ENCODE peak calls at places on chromosomes 13 and 19, in ten cellular contexts. U is uterus, V is brain microvascular endothelial cell, X is fibroblast of lung, G is OCI-LY7, P is caudate nucleus, H is small intestine, J is cardiac muscle cell, M is breast epithelium, F is lower lobe of right lung. S is an unnamed sample.

GRCh38 chr13:110942248-110942981 is 27.5 kb upstream of the ANKRD10 start:
- DNase-seq in U (no peak), V (no peak), X (peak; percentile 38), G (no peak), P (no peak), H (no peak), J (no peak), M (no peak), F (no peak), S (no peak)

GRCh38 chr13:80441968-80442367 is 101.0 kb upstream of the SPRY2 start:
- DNase-seq in U (no peak), V (no peak), X (no peak), G (no peak), P (no peak), H (no peak), J (no peak), M (no peak), F (no peak), S (no peak)

GRCh38 chr13:29774830-29775229 is 75.6 kb downstream of the UBL3 start:
- DNase-seq in U (no peak), V (no peak), X (no peak), G (no peak), P (no peak), H (no peak), J (no peak), M (no peak), F (no peak), S (no peak)

GRCh38 chr19:20503536-20503935 is 62.0 kb downstream of the ZNF737 start:
- DNase-seq in U (peak; percentile 35), V (peak; percentile 0), X (peak; percentile 52), G (no peak), P (no peak), H (no peak), J (no peak), M (no peak), F (no peak), S (no peak)

GRCh38 chr13:72726721-72727416 is 560 bp downstream of the MZT1 start:
- DNase-seq in U (no peak), V (peak; percentile 13), X (peak; percentile 24), G (peak; percentile 70), P (no peak), H (no peak), J (peak; percentile 56), M (no peak), F (peak; percentile 71), S (peak; percentile 32)

GRCh38 chr13:67283602-67284001 is 53.5 kb upstream of the PCDH9 start:
- DNase-seq in U (no peak), V (no peak), X (peak; percentile 65), G (no peak), P (no peak), H (no peak), J (no peak), M (no peak), F (no peak), S (no peak)

GRCh38 chr19:50974702-50975555 is 5.5 kb upstream of the KLK6 start:
- DNase-seq in U (no peak), V (no peak), X (no peak), G (no peak), P (no peak), H (no peak), J (no peak), M (no peak), F (no peak), S (no peak)

GRCh38 chr19:21151460-21151859 is 9.6 kb downstream of the ZNF431 start:
- DNase-seq in U (no peak), V (no peak), X (no peak), G (no peak), P (no peak), H (no peak), J (no peak), M (no peak), F (no peak), S (no peak)

GRCh38 chr19:13689050-13689449 is 75.3 kb upstream of the MRI1 start:
- DNase-seq in U (no peak), V (peak; percentile 10), X (peak; percentile 25), G (peak; percentile 54), P (no peak), H (peak; percentile 31), J (peak; percentile 20), M (no peak), F (no peak), S (peak; percentile 19)

GRCh38 chr19:17686592-17687042 is 1.5 kb downstream of the UNC13A start:
- DNase-seq in U (no peak), V (peak; percentile 42), X (peak; percentile 10), G (no peak), P (peak; percentile 3), H (no peak), J (peak; percentile 5), M (no peak), F (no peak), S (no peak)

GRCh38 chr19:35206379-35206778 is 22.2 kb downstream of the FAM187B start:
- DNase-seq in U (no peak), V (no peak), X (no peak), G (peak; percentile 85), P (no peak), H (peak; percentile 57), J (no peak), M (no peak), F (no peak), S (no peak)

GRCh38 chr13:71977028-71977427 is 110.0 kb upstream of the DACH1 start:
- DNase-seq in U (no peak), V (no peak), X (no peak), G (no peak), P (no peak), H (no peak), J (no peak), M (no peak), F (no peak), S (no peak)

GRCh38 chr19:50897612-50898011 is 13.6 kb downstream of the KLK4 start:
- DNase-seq in U (no peak), V (no peak), X (no peak), G (no peak), P (no peak), H (no peak), J (no peak), M (no peak), F (no peak), S (no peak)

GRCh38 chr13:94993608-94994007 is 281.3 kb upstream of the SOX21 start:
- DNase-seq in U (no peak), V (no peak), X (peak; percentile 61), G (no peak), P (no peak), H (no peak), J (no peak), M (no peak), F (no peak), S (no peak)

DNA sequence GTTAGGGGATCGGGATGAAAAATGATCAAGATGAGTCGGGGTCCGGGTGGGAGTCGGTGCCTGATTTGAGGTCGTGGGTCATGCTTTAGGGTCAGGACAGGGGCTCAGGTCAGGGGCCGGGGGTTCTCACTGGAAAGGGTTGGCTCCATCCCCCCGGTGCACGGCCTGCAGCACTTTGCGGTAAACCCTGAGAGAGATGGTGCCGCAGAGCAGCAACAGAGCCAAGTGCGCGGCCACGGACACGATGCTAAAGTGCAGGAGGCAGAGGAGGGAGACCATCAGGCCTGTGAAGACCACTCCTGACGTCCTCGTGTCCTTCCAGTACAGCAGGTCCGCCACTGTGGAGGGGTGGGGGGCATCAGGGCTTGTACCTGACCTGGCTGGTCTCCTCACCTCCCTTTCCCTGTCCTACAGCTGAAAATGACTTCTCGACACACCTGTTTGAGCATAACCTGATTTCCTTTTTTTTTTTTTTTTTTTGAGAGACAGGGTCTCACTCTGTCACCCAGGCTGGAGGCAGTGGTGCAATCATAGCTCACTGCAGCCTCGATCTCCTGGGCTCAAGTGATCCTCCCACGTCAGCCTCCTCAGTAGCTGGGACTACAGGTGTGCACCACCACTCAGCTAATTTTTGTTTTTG is 7.5 kb downstream of the RTN2 start:
- DNase-seq in U (no peak), V (no peak), X (no peak), G (no peak), P (no peak), H (no peak), J (no peak), M (no peak), F (no peak), S (no peak)
- H3K27ac ChIP-seq in U (no peak overlapping the region), V (no peak overlapping the region), X (no peak overlapping the region), G (no peak overlapping the region), P (no peak overlapping the region), H (no peak overlapping the region), J (no peak overlapping the region), M (no peak overlapping the region), F (no peak overlapping the region), S (no peak overlapping the region)

GRCh38 chr19:43594081-43594697 is 1.7 kb downstream of the IRGQ start:
- DNase-seq in U (no peak), V (no peak), X (no peak), G (no peak), P (no peak), H (no peak), J (no peak), M (no peak), F (no peak), S (no peak)
- H3K27ac ChIP-seq in U (peak overlapping the region; percentile 87), V (no peak overlapping the region), X (no peak overlapping the region), G (no peak overlapping the region), P (no peak overlapping the region), H (no peak overlapping the region), J (no peak overlapping the region), M (peak overlapping the region; percentile 98), F (peak overlapping the region; percentile 99), S (peak overlapping the region; percentile 98)

DNA sequence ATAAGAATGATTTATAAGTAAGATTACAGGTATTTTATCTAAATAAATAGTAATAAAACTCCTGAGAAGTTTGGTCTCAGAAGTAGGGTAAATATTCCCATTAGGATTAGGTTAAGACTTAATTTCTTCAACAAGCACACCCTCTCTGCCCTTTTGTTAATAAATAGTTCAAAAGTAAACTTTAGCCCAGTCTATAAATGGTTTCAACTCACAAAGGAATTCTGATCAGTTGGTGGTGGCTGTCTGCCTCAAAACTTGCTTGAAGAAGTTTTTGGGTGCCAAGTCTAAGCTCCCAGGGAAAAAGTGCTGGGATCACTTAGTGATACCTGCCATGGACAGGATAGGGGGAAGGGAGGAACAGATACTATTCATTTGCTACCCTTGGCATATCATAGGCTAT is 22.9 kb downstream of the MBNL2 start:
- DNase-seq in U (no peak), V (no peak), X (no peak), G (no peak), P (no peak), H (no peak), J (no peak), M (no peak), F (no peak), S (no peak)
- H3K27ac ChIP-seq in U (peak overlapping the region; percentile 62), V (no peak overlapping the region), X (no peak overlapping the region), G (no peak overlapping the region), P (peak overlapping the region; percentile 98), H (no peak overlapping the region), J (no peak overlapping the region), M (peak overlapping the region; percentile 84), F (peak overlapping the region; percentile 46), S (peak overlapping the region; percentile 88)

DNA sequence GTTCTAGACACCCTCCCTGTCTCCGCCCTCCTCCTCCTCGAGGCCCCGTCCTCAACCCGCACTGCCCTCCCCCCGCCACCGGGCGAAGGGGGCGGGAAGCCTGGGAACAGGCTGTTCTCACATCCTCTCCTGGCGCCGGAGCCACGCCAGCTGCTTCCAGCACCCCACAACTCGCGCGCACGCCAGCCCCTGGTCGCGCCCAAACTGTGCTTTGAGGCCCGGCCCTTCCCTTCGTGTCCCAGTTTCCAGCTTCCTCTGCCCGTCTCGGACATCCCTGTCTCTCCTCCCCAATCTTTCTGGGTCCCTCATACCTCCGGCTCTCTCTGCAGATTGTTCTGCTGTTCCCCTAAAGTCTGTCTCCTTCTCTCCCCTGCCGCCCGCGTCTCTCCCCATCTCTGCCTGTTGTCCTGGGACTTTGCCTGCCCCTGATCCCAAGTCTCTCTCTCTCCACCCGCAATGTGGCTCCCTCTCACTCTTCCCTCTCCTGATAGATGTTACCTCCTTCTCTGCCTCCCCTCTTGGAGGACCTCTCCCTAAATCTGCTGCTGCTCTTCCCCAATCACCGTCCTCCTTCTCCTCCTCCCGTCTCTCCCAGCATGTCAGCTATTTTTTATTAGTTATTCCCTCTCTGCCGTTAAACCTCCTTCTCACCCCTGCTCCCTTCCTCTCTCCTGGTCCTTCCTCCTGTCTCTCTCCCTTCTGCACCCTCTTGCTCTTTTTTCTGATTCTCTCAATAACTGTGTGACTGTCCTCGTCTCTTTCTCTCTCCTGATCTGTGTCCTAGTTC is 14.2 kb downstream of the DPF1 start:
- DNase-seq in U (peak; percentile 64), V (no peak), X (peak; percentile 43), G (no peak), P (peak; percentile 70), H (peak; percentile 18), J (peak; percentile 28), M (peak; percentile 73), F (peak; percentile 70), S (peak; percentile 87)
- H3K27ac ChIP-seq in U (peak overlapping the region; percentile 54), V (no peak overlapping the region), X (peak overlapping the region; percentile 54), G (no peak overlapping the region), P (peak overlapping the region; percentile 92), H (no peak overlapping the region), J (no peak overlapping the region), M (peak overlapping the region; percentile 38), F (peak overlapping the region; percentile 58), S (peak overlapping the region; percentile 89)